ENCODE peak calls at places on chromosomes 1 and 21, in eight cellular contexts. U is hepatocyte; Q is heart left ventricle; V is uterus; I is transverse colon; W is RWPE1; E is CD8-positive, alpha-beta T cell; R is adrenal gland. A is an unnamed sample.
A peak's percentile ranks its signal among the peaks of the same experiment; 100 is the strongest.

GRCh38 chr1:6819641-6820040 is 34.4 kb downstream of the CAMTA1 start:
- DNase-seq in U (no peak), Q (no peak), V (no peak), I (no peak), W (no peak), E (no peak), R (no peak), A (no peak)

GRCh38 chr1:71638081-71638766 is 557.4 kb upstream of the ZRANB2 start:
- DNase-seq in U (no peak), Q (no peak), V (no peak), I (no peak), W (no peak), E (no peak), R (no peak), A (no peak)

GRCh38 chr1:39268112-39268581 is 63.7 kb downstream of the MACF1 start:
- DNase-seq in U (peak; percentile 49), Q (no peak), V (peak; percentile 78), I (peak; percentile 20), W (no peak), E (no peak), R (peak; percentile 71), A (no peak)

GRCh38 chr1:246638941-246639655 is 72.8 kb downstream of the CNST start:
- DNase-seq in U (no peak), Q (no peak), V (no peak), I (no peak), W (no peak), E (no peak), R (no peak), A (no peak)

GRCh38 chr1:201562257-201562656 is 23.3 kb downstream of the NAV1 start:
- DNase-seq in U (peak; percentile 54), Q (no peak), V (no peak), I (no peak), W (peak; percentile 82), E (no peak), R (no peak), A (no peak)

GRCh38 chr1:152533327-152533938 is 19.2 kb downstream of the CRCT1 start:
- DNase-seq in U (no peak), Q (no peak), V (no peak), I (peak; percentile 56), W (peak; percentile 58), E (no peak), R (peak; percentile 19), A (no peak)

GRCh38 chr1:81877940-81878339 is 77.2 kb downstream of the ADGRL2 start:
- DNase-seq in U (no peak), Q (no peak), V (no peak), I (no peak), W (no peak), E (no peak), R (no peak), A (no peak)

GRCh38 chr1:53129891-53130597 is 12.4 kb downstream of the SLC1A7 start:
- DNase-seq in U (no peak), Q (no peak), V (peak; percentile 10), I (no peak), W (no peak), E (no peak), R (no peak), A (no peak)

GRCh38 chr1:228379666-228380065 is 27.0 kb downstream of the TRIM11 start:
- DNase-seq in U (no peak), Q (peak; percentile 14), V (no peak), I (no peak), W (no peak), E (no peak), R (peak; percentile 14), A (no peak)

GRCh38 chr21:31543191-31543590 is 116.3 kb upstream of the SOD1 start:
- DNase-seq in U (no peak), Q (no peak), V (no peak), I (no peak), W (no peak), E (no peak), R (peak; percentile 23), A (no peak)

GRCh38 chr1:111366256-111366655 is 61.3 kb downstream of the OVGP1 start:
- DNase-seq in U (no peak), Q (no peak), V (no peak), I (no peak), W (no peak), E (no peak), R (no peak), A (no peak)

GRCh38 chr1:180268556-180269044 is 38.5 kb downstream of the LHX4 start:
- DNase-seq in U (no peak), Q (no peak), V (no peak), I (no peak), W (no peak), E (peak; percentile 6), R (no peak), A (no peak)

GRCh38 chr1:21337931-21338567 is 47.8 kb upstream of the ECE1 start:
- DNase-seq in U (peak; percentile 53), Q (peak; percentile 86), V (peak; percentile 97), I (peak; percentile 79), W (no peak), E (no peak), R (peak; percentile 98), A (no peak)

GRCh38 chr1:160739098-160739511 is at the start of gene SLAMF7:
- DNase-seq in U (no peak), Q (no peak), V (no peak), I (peak; percentile 42), W (peak; percentile 55), E (peak; percentile 47), R (no peak), A (no peak)

GRCh38 chr1:7302873-7303272 is 468.2 kb upstream of the VAMP3 start:
- DNase-seq in U (no peak), Q (no peak), V (no peak), I (no peak), W (no peak), E (no peak), R (no peak), A (no peak)

GRCh38 chr1:27598902-27599528 is 4.9 kb downstream of the AHDC1 start:
- DNase-seq in U (peak; percentile 91), Q (peak; percentile 77), V (peak; percentile 88), I (peak; percentile 48), W (no peak), E (peak; percentile 38), R (peak; percentile 89), A (peak; percentile 54)

GRCh38 chr1:100353073-100353801 is 931 bp downstream of the CDC14A start:
- DNase-seq in U (peak; percentile 60), Q (peak; percentile 70), V (no peak), I (peak; percentile 55), W (peak; percentile 3), E (peak; percentile 45), R (peak; percentile 28), A (no peak)

GRCh38 chr1:223500560-223501425 is 107.6 kb downstream of the CCDC185 start:
- DNase-seq in U (peak; percentile 64), Q (no peak), V (no peak), I (no peak), W (peak; percentile 93), E (no peak), R (peak; percentile 68), A (no peak)

GRCh38 chr1:75616436-75617433 is 5.8 kb upstream of the SLC44A5 start:
- DNase-seq in U (peak; percentile 61), Q (no peak), V (no peak), I (no peak), W (no peak), E (no peak), R (peak; percentile 22), A (no peak)

GRCh38 chr1:185526318-185527307 is 207.6 kb upstream of the HMCN1 start:
- DNase-seq in U (no peak), Q (no peak), V (no peak), I (no peak), W (no peak), E (no peak), R (no peak), A (no peak)

GRCh38 chr1:23528245-23528978 is 2.6 kb downstream of the E2F2 start:
- DNase-seq in U (peak; percentile 75), Q (peak; percentile 91), V (peak; percentile 42), I (peak; percentile 97), W (peak; percentile 92), E (peak; percentile 87), R (peak; percentile 95), A (no peak)

GRCh38 chr1:228957535-228957934 is 222.3 kb downstream of the RHOU start:
- DNase-seq in U (no peak), Q (no peak), V (no peak), I (no peak), W (no peak), E (no peak), R (no peak), A (no peak)

GRCh38 chr1:19676438-19676922 is 11.8 kb downstream of the HTR6 start:
- DNase-seq in U (peak; percentile 87), Q (peak; percentile 70), V (no peak), I (peak; percentile 31), W (peak; percentile 70), E (peak; percentile 18), R (peak; percentile 52), A (no peak)

DNA sequence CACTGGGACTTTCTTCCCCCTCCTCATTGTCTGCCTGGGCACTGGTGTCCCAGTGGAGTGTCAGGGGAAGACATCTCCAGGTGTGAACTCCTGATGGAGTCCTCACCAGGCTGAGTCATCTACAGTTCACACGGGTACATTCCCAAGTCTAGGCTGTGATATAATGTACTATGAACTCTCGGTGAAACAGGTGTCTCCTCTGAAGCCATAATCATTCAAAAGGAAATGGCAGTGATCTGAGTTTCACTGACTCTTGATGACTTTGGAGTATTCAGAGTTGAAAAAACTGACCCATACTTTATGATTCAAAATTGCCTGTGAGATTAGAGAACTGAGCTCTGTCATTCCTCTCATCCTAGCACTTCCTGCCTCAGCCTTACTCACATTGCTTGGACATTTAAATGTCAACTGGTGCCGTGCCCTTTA is 9.1 kb downstream of the LAMC2 start:
- DNase-seq in U (peak; percentile 67), Q (no peak), V (no peak), I (peak; percentile 25), W (peak; percentile 60), E (no peak), R (no peak), A (no peak)
- H3K27ac ChIP-seq in U (peak overlapping the region; percentile 65), Q (no peak overlapping the region), V (no peak overlapping the region), I (peak overlapping the region; percentile 31), W (peak overlapping the region; percentile 70), E (no peak overlapping the region), R (no peak overlapping the region), A (no peak overlapping the region)

GRCh38 chr1:211781260-211781659 is 49.3 kb downstream of the LPGAT1 start:
- DNase-seq in U (no peak), Q (no peak), V (no peak), I (no peak), W (no peak), E (no peak), R (peak; percentile 34), A (no peak)
- H3K27ac ChIP-seq in U (no peak overlapping the region), Q (no peak overlapping the region), V (no peak overlapping the region), I (no peak overlapping the region), W (no peak overlapping the region), E (no peak overlapping the region), R (peak overlapping the region; percentile 64), A (peak overlapping the region; percentile 41)

DNA sequence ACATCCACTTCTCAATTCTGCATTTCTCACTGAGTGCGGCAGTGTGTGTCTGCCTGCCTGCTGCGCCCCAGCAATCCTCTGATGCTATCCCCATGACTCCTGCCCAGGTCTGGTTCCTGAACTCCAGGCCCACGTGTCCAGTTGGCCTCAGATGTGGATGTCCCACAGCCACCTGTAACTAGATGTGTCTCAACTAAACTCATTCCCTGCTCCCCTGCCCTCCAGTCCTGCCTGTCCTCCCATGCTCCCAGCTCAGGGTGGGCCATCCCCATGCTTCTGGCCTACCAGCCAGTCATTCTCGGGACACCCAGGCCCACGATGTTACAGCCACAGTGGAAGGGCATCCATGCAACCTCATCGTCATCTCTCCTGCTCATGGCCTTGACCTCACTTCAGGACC is 76.8 kb downstream of the STUM start:
- DNase-seq in U (no peak), Q (no peak), V (no peak), I (no peak), W (no peak), E (no peak), R (no peak), A (no peak)
- H3K27ac ChIP-seq in U (no peak overlapping the region), Q (no peak overlapping the region), V (no peak overlapping the region), I (no peak overlapping the region), W (peak overlapping the region; percentile 69), E (no peak overlapping the region), R (no peak overlapping the region), A (no peak overlapping the region)

GRCh38 chr1:234862360-234862943 is 252.5 kb upstream of the IRF2BP2 start:
- DNase-seq in U (no peak), Q (no peak), V (no peak), I (no peak), W (no peak), E (no peak), R (no peak), A (no peak)
- H3K27ac ChIP-seq in U (peak overlapping the region; percentile 81), Q (peak overlapping the region; percentile 70), V (peak overlapping the region; percentile 76), I (peak overlapping the region; percentile 82), W (peak overlapping the region; percentile 68), E (no peak overlapping the region), R (peak overlapping the region; percentile 77), A (peak overlapping the region; percentile 87)

A was measured in substantia nigra.